ENCODE peak calls at places on chromosome 1, in seven cellular contexts. S is NCI-H510A treated with DMSO at 0.1 percent for 48 hours, Z is skeletal muscle cell, T is COR-L47, H is EL, R is EH, V is colonic mucosa. D is an unnamed sample.

GRCh38 chr1:168653567-168653966 is 75.4 kb downstream of the DPT start:
- DNase-seq in S (no peak), Z (no peak), T (no peak), H (peak; percentile 10), R (no peak), V (no peak), D (no peak)

GRCh38 chr1:153685578-153686340 is 7.3 kb downstream of the NPR1 start:
- DNase-seq in S (no peak), Z (no peak), T (no peak), H (no peak), R (no peak), V (no peak), D (no peak)

GRCh38 chr1:246609632-246610031 is 43.4 kb downstream of the CNST start:
- DNase-seq in S (no peak), Z (no peak), T (no peak), H (peak; percentile 81), R (peak; percentile 86), V (no peak), D (no peak)

GRCh38 chr1:175035860-175036259 is 12.6 kb upstream of the MRPS14 start:
- DNase-seq in S (no peak), Z (no peak), T (no peak), H (no peak), R (no peak), V (no peak), D (no peak)

GRCh38 chr1:175887981-175888428 is 144.6 kb upstream of the TNR start:
- DNase-seq in S (peak; percentile 70), Z (peak; percentile 7), T (peak; percentile 25), H (peak; percentile 40), R (peak; percentile 34), V (peak; percentile 67), D (peak; percentile 36)

GRCh38 chr1:41639332-41639936 is 155.0 kb upstream of the EDN2 start:
- DNase-seq in S (no peak), Z (no peak), T (no peak), H (peak; percentile 78), R (peak; percentile 80), V (no peak), D (peak; percentile 90)

GRCh38 chr1:188023206-188023605 is 1194.5 kb downstream of the PLA2G4A start:
- DNase-seq in S (no peak), Z (no peak), T (no peak), H (peak; percentile 29), R (peak; percentile 40), V (no peak), D (peak; percentile 85)

GRCh38 chr1:42334240-42335049 is 590 bp downstream of the FOXJ3 start:
- DNase-seq in S (no peak), Z (no peak), T (peak; percentile 53), H (peak; percentile 82), R (peak; percentile 71), V (peak; percentile 63), D (peak; percentile 43)

GRCh38 chr1:159977364-159978106 is 23.5 kb upstream of the SLAMF9 start:
- DNase-seq in S (no peak), Z (no peak), T (no peak), H (no peak), R (peak; percentile 17), V (no peak), D (no peak)

GRCh38 chr1:12711421-12712005 is 4.4 kb upstream of the AADACL3 start:
- DNase-seq in S (no peak), Z (no peak), T (no peak), H (peak; percentile 7), R (peak; percentile 80), V (no peak), D (no peak)

D was measured in IMR-90.